ENCODE peak calls at places on chromosome 18, in four cellular contexts. U, B, R and A are unnamed samples.

GRCh38 chr18:32730620-32731021 is 42.2 kb downstream of the KLHL14 start:
- DNase-seq in U (no peak), B (no peak), R (no peak), A (no peak)

GRCh38 chr18:62596145-62597005 is 73.5 kb downstream of the ZCCHC2 start:
- DNase-seq in U (no peak), B (peak; percentile 27), R (no peak), A (no peak)

GRCh38 chr18:61019902-61020301 is 313.3 kb upstream of the CDH20 start:
- DNase-seq in U (no peak), B (no peak), R (no peak), A (no peak)

GRCh38 chr18:75172299-75173124 is 36.4 kb downstream of the PTGR3 start:
- DNase-seq in U (no peak), B (no peak), R (no peak), A (no peak)

GRCh38 chr18:66640431-66640830 is 36.5 kb upstream of the CDH19 start:
- DNase-seq in U (no peak), B (no peak), R (no peak), A (no peak)

GRCh38 chr18:14089781-14090180 is 42.5 kb downstream of the ZNF519 start:
- DNase-seq in U (no peak), B (no peak), R (no peak), A (no peak)

GRCh38 chr18:32308493-32309120 is 118.8 kb downstream of the MEP1B start:
- DNase-seq in U (peak; percentile 72), B (no peak), R (peak; percentile 36), A (no peak)

GRCh38 chr18:65587491-65587890 is 163.3 kb upstream of the CDH7 start:
- DNase-seq in U (no peak), B (no peak), R (no peak), A (no peak)

GRCh38 chr18:23994361-23994902 is 20.1 kb upstream of the TTC39C start:
- DNase-seq in U (peak; percentile 18), B (peak; percentile 82), R (no peak), A (no peak)

GRCh38 chr18:52395146-52395852 is 55.3 kb downstream of the DCC start:
- DNase-seq in U (no peak), B (no peak), R (no peak), A (no peak)

GRCh38 chr18:52237551-52237950 is 102.4 kb upstream of the DCC start:
- DNase-seq in U (no peak), B (no peak), R (no peak), A (no peak)

GRCh38 chr18:72161686-72162085 is 382.5 kb downstream of the CBLN2 start:
- DNase-seq in U (no peak), B (no peak), R (no peak), A (no peak)

GRCh38 chr18:32509121-32509520 is 38.4 kb upstream of the GAREM1 start:
- DNase-seq in U (no peak), B (no peak), R (no peak), A (no peak)

GRCh38 chr18:72808688-72809087 is 59.1 kb downstream of the NETO1 start:
- DNase-seq in U (no peak), B (no peak), R (no peak), A (no peak)

GRCh38 chr18:32091724-32092421 is at the start of gene RNF138:
- DNase-seq in U (peak; percentile 74), B (peak; percentile 95), R (peak; percentile 71), A (peak; percentile 79)

GRCh38 chr18:53567935-53568574 is 656.4 kb downstream of the MBD2 start:
- DNase-seq in U (no peak), B (no peak), R (peak; percentile 6), A (no peak)

GRCh38 chr18:77124452-77124922 is 8.1 kb downstream of the MBP start:
- DNase-seq in U (no peak), B (peak; percentile 46), R (no peak), A (no peak)

GRCh38 chr18:43919565-43919964 is 642.3 kb upstream of the SYT4 start:
- DNase-seq in U (no peak), B (no peak), R (no peak), A (no peak)

GRCh38 chr18:12841070-12841469 is 43.0 kb downstream of the PTPN2 start:
- DNase-seq in U (no peak), B (no peak), R (no peak), A (no peak)

GRCh38 chr18:8706981-8707940 is 1.9 kb downstream of the MTCL1 start:
- DNase-seq in U (no peak), B (peak; percentile 77), R (no peak), A (peak; percentile 75)

GRCh38 chr18:67302043-67302442 is 214.5 kb downstream of the DSEL start:
- DNase-seq in U (no peak), B (no peak), R (no peak), A (no peak)

GRCh38 chr18:53850918-53851317 is 373.6 kb downstream of the MBD2 start:
- DNase-seq in U (no peak), B (no peak), R (no peak), A (no peak)

GRCh38 chr18:58538604-58539386 is 90.1 kb downstream of the ALPK2 start:
- DNase-seq in U (peak; percentile 22), B (no peak), R (no peak), A (no peak)

GRCh38 chr18:9038277-9038871 is 64.1 kb upstream of the NDUFV2 start:
- DNase-seq in U (no peak), B (no peak), R (no peak), A (no peak)

GRCh38 chr18:79964330-79965118 is at the start of gene HSBP1L1:
- DNase-seq in U (peak; percentile 48), B (peak; percentile 76), R (peak; percentile 57), A (peak; percentile 85)

GRCh38 chr18:48608581-48608980 is 69.8 kb downstream of the CTIF start:
- DNase-seq in U (no peak), B (no peak), R (no peak), A (no peak)

GRCh38 chr18:67600181-67600631 is 83.7 kb upstream of the DSEL start:
- DNase-seq in U (no peak), B (no peak), R (no peak), A (peak; percentile 13)

GRCh38 chr18:56391933-56392590 is 246.3 kb downstream of the TXNL1 start:
- DNase-seq in U (no peak), B (no peak), R (no peak), A (no peak)

GRCh38 chr18:11671156-11671555 is 17.9 kb upstream of the GNAL start:
- DNase-seq in U (no peak), B (peak; percentile 20), R (no peak), A (no peak)
- TF ChIP-seq CTCF in U (no peak), B (no peak), R (no peak), A (no peak)

DNA sequence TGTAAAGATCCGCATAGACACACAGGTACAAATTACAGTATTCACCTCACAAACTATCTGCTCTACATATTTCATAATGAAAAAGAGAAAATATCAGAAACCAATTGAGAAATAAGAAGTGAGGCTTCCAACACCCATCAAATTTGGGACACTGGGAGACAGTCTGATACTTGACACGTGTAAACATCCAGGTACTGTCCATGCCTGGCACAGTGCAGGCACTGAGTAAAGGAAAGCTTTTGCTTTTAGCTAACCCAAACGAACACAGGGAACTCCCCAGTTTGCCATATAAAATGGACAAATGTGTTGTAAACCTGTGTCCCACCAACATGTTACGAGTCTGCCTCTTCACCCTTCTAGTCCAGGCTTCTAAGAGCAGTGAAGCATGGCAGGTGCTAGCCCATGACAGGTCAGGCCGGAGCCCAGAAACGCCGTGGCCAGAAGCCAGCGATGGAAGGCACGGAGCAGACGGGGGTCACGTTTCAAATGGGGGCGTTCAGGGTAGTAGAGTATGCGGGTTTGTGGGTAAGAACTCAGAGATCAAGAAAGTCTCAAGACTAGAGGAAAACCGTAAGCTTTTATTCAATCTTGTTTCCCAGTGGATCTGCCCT is 27.0 kb downstream of the CDH2 start:
- DNase-seq in U (no peak), B (no peak), R (no peak), A (no peak)
- H3K4me1 ChIP-seq in U (no peaks in the 10 kb centered on the region), B (peaks cover 28% of the 10 kb centered on the region), R (peaks cover 23% of the 10 kb centered on the region), A (no peaks in the 10 kb centered on the region)

DNA sequence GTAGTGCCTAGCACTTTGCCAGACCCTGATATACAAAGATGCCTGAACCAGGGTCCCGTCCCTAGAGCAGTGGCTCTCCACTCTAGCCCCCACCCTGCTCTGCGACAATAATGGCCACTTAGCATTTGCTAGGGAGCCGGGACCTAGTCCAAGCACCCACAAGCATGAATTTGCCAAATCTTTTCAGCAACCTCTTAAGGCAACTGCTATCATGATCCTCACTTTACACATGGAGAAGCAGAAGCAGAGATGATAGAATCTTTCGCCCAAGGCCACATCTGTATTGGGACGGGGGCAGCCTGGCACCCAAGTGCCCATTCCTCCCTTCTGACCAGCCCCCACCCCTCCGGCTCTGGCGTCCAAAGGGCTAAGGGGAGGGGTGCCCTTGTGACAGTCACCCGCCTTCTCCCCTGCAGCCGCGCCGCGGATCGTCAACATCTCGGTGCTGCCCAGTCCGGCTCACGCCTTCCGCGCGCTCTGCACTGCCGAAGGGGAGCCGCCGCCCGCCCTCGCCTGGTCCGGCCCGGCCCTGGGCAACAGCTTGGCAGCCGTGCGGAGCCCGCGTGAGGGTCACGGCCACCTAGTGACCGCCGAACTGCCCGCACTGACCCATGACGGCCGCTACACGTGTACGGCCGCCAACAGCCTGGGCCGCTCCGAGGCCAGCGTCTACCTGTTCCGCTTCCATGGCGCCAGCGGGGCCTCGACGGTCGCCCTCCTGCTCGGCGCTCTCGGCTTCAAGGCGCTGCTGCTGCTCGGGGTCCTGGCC is 13.0 kb downstream of the SIGLEC15 start:
- DNase-seq in U (no peak), B (no peak), R (no peak), A (no peak)
- TF ChIP-seq CTCF in U (no peak), B (no peak), R (no peak), A (no peak)

GRCh38 chr18:55323051-55323994 is 264.7 kb downstream of the TCF4 start:
- DNase-seq in U (no peak), B (peak; percentile 54), R (no peak), A (no peak)

GRCh38 chr18:55326134-55326533 is 261.9 kb downstream of the TCF4 start:
- DNase-seq in U (no peak), B (no peak), R (no peak), A (no peak)

GRCh38 chr18:55322176-55322735 is 265.7 kb downstream of the TCF4 start:
- DNase-seq in U (no peak), B (peak; percentile 98), R (peak; percentile 1), A (peak; percentile 61)

GRCh38 chr18:55321268-55322175 is 266.5 kb downstream of the TCF4 start:
- DNase-seq in U (no peak), B (peak; percentile 97), R (peak; percentile 7), A (peak; percentile 84)

DNA sequence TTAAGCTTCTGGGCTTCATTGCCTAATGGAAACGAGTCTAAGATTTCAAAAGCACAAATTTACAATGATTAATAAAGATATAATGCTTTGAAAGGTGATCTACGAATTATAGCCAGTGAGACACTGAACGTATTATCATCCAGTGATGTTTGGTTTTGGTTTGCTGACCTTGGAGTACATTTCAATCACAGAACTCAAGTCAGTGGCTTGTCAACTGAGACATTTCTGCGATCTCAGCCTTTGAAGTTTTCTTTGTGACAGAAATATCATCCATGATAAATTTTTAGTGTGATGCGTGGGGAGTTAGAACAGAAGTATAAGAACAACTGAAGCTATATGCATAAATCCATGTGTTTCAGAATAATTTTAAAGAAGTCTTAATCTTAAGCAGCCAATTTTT is 263.8 kb downstream of the TCF4 start:
- DNase-seq in U (no peak), B (no peak), R (no peak), A (no peak)
- H3K4me1 ChIP-seq in U (no peaks in the 10 kb centered on the region), B (peaks cover 36% of the 10 kb centered on the region), R (no peaks in the 10 kb centered on the region), A (peaks cover 15% of the 10 kb centered on the region)

GRCh38 chr18:35939166-35939565 is 33.3 kb upstream of the RMP24 start:
- DNase-seq in U (no peak), B (no peak), R (no peak), A (no peak)
- TF ChIP-seq CTCF in U (peak; percentile 35), B (no peak), R (no peak), A (no peak)